ENCODE peak calls at places on chromosomes 7 and 10, in seven cellular contexts. A is glutamatergic neuron, G is lung, U is Calu3, Z is fibroblast of mammary gland, X is type B pancreatic cell, F is IMR-90. B is an unnamed sample.
A peak's percentile ranks its signal among the peaks of the same experiment; 100 is the strongest.

GRCh38 chr7:30923774-30924413 is 12.2 kb downstream of the AQP1 start:
- DNase-seq in A (peak; percentile 16), G (no peak), U (peak; percentile 0), Z (no peak), X (peak; percentile 44), F (no peak), B (peak; percentile 0)

GRCh38 chr10:74047871-74048270 is 50.0 kb downstream of the VCL start:
- DNase-seq in A (no peak), G (no peak), U (peak; percentile 57), Z (peak; percentile 67), X (no peak), F (peak; percentile 62), B (no peak)

GRCh38 chr7:114354306-114354705 is 60.3 kb upstream of the FOXP2 start:
- DNase-seq in A (no peak), G (no peak), U (no peak), Z (no peak), X (no peak), F (no peak), B (no peak)

GRCh38 chr10:119394657-119395286 is 147.7 kb downstream of the RGS10 start:
- DNase-seq in A (no peak), G (no peak), U (no peak), Z (no peak), X (no peak), F (no peak), B (no peak)

GRCh38 chr10:110273474-110273873 is 31.2 kb downstream of the SMNDC1 start:
- DNase-seq in A (no peak), G (peak; percentile 71), U (no peak), Z (peak; percentile 88), X (no peak), F (peak; percentile 90), B (no peak)

GRCh38 chr10:87593702-87594101 is 66.0 kb upstream of the PAPSS2 start:
- DNase-seq in A (no peak), G (no peak), U (no peak), Z (peak; percentile 82), X (no peak), F (peak; percentile 38), B (no peak)

GRCh38 chr7:36969376-36969775 is 245.1 kb upstream of the AOAH start:
- DNase-seq in A (no peak), G (no peak), U (no peak), Z (no peak), X (no peak), F (no peak), B (no peak)

GRCh38 chr10:30970760-30971460 is 60.8 kb downstream of the ZNF438 start:
- DNase-seq in A (no peak), G (no peak), U (no peak), Z (peak; percentile 56), X (no peak), F (peak; percentile 31), B (no peak)

GRCh38 chr10:15097011-15097812 is at the start of gene RPP38:
- DNase-seq in A (peak; percentile 98), G (peak; percentile 98), U (peak; percentile 98), Z (peak; percentile 94), X (peak; percentile 99), F (peak; percentile 92), B (peak; percentile 98)
- TF ChIP-seq CTCF in A (no peak), G (no peak), U (no peak), Z (no peak), X (no peak), F (no peak), B (no peak)

GRCh38 chr7:150973571-150974451 is 4.3 kb downstream of the KCNH2 start:
- DNase-seq in A (peak; percentile 12), G (no peak), U (no peak), Z (no peak), X (no peak), F (no peak), B (no peak)

GRCh38 chr7:150976529-150977381 is 1.4 kb downstream of the KCNH2 start:
- DNase-seq in A (no peak), G (no peak), U (no peak), Z (no peak), X (no peak), F (no peak), B (peak; percentile 59)

GRCh38 chr7:150972746-150973145 is 5.4 kb downstream of the KCNH2 start:
- DNase-seq in A (peak; percentile 6), G (no peak), U (no peak), Z (no peak), X (no peak), F (no peak), B (no peak)

GRCh38 chr7:150975536-150976285 is 2.4 kb downstream of the KCNH2 start:
- DNase-seq in A (no peak), G (no peak), U (no peak), Z (no peak), X (no peak), F (no peak), B (no peak)

GRCh38 chr7:150974468-150975391 is 3.4 kb downstream of the KCNH2 start:
- DNase-seq in A (peak; percentile 63), G (peak; percentile 44), U (peak; percentile 62), Z (no peak), X (no peak), F (peak; percentile 25), B (peak; percentile 74)
- TF ChIP-seq CTCF in A (peak; percentile 56), G (no peak), U (no peak), Z (no peak), X (peak; percentile 69), F (peak; percentile 26), B (peak; percentile 23)

GRCh38 chr7:55055479-55055878 is 36.7 kb downstream of the EGFR start:
- DNase-seq in A (no peak), G (no peak), U (no peak), Z (peak; percentile 92), X (no peak), F (peak; percentile 92), B (no peak)

GRCh38 chr7:55056068-55056467 is 37.3 kb downstream of the EGFR start:
- DNase-seq in A (no peak), G (no peak), U (no peak), Z (no peak), X (no peak), F (no peak), B (no peak)

GRCh38 chr7:55058314-55058713 is 39.5 kb downstream of the EGFR start:
- DNase-seq in A (no peak), G (no peak), U (no peak), Z (no peak), X (no peak), F (no peak), B (no peak)

GRCh38 chr7:55054758-55055157 is 35.9 kb downstream of the EGFR start:
- DNase-seq in A (no peak), G (no peak), U (no peak), Z (no peak), X (no peak), F (no peak), B (no peak)

DNA sequence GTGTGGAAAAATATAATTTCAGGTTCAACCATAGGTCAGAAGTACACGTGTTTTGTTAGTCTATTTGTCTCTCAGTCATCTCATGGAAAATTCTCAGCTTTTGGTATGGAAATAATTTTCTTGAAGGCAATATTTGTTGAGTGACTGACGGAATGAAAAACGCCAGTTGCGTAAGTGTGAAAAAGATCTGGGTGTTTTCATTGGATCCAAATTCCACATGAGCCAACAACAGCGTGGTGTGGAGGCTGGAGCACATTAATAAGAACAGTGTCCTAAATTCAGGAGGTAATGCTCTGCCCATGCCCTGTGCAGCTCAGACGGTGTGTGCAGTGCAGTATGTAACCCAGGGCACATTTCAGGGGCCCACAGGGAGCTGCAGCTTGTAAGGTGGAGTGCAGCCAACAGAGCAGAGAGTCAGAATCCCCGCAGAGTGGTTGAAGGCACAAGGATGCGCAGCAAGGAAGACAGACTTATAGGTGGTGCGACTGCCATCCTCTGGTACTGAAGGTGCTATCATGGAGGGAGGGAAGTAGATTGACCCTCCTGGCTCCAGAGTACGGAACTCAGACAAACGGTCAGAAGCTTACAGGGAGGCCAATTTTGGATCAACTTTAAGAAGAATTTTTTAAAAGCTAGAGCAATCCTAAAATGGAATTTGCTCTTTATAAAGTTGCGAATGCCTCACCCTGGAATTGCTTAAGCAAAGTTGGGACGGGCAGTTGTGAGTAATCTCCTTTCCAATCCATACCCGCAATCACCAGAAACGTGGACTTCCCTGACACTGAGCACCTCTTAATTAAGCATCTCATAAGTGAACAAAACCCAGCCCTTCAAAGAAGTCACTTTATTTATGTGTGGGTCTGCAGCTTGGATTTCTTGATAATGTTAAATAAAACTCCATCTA is 38.0 kb downstream of the EGFR start:
- DNase-seq in A (no peak), G (no peak), U (no peak), Z (peak; percentile 90), X (no peak), F (no peak), B (no peak)
- TF ChIP-seq CTCF in A (no peak), G (no peak), U (no peak), Z (peak; percentile 1), X (no peak), F (no peak), B (no peak)

GRCh38 chr7:141251180-141251579 is 177.3 kb downstream of the TMEM178B start:
- DNase-seq in A (no peak), G (no peak), U (no peak), Z (no peak), X (no peak), F (no peak), B (no peak)

GRCh38 chr7:141246426-141246825 is 172.6 kb downstream of the TMEM178B start:
- DNase-seq in A (no peak), G (no peak), U (no peak), Z (no peak), X (no peak), F (no peak), B (no peak)

GRCh38 chr7:141257597-141257996 is 183.7 kb downstream of the TMEM178B start:
- DNase-seq in A (no peak), G (no peak), U (no peak), Z (no peak), X (no peak), F (no peak), B (no peak)

GRCh38 chr7:141251957-141252356 is 178.1 kb downstream of the TMEM178B start:
- DNase-seq in A (no peak), G (no peak), U (no peak), Z (peak; percentile 2), X (no peak), F (no peak), B (no peak)
- TF ChIP-seq CTCF in A (no peak), G (no peak), U (no peak), Z (peak; percentile 17), X (no peak), F (no peak), B (no peak)

GRCh38 chr10:132796846-132797245 is 10.9 kb upstream of the NKX6-2 start:
- DNase-seq in A (no peak), G (no peak), U (no peak), Z (no peak), X (no peak), F (no peak), B (peak; percentile 2)

GRCh38 chr10:132793213-132793612 is 7.3 kb upstream of the NKX6-2 start:
- DNase-seq in A (no peak), G (no peak), U (no peak), Z (no peak), X (no peak), F (no peak), B (no peak)

GRCh38 chr10:132792796-132793195 is 6.8 kb upstream of the NKX6-2 start:
- DNase-seq in A (no peak), G (no peak), U (no peak), Z (no peak), X (no peak), F (no peak), B (no peak)

GRCh38 chr10:132790934-132791829 is 5.2 kb upstream of the NKX6-2 start:
- DNase-seq in A (no peak), G (no peak), U (no peak), Z (no peak), X (no peak), F (no peak), B (no peak)

GRCh38 chr10:132793871-132794849 is 8.2 kb upstream of the NKX6-2 start:
- DNase-seq in A (peak; percentile 79), G (no peak), U (no peak), Z (peak; percentile 15), X (no peak), F (no peak), B (peak; percentile 61)
- TF ChIP-seq CTCF in A (peak; percentile 14), G (no peak), U (no peak), Z (no peak), X (no peak), F (peak; percentile 2), B (no peak)

B was measured in nephron progenitor cell.